ENCODE peak calls at places on chromosomes 5 and 9, in eight cellular contexts. W is mesenchymal stem cell; Q is colonic mucosa; C is effector memory CD4-positive, alpha-beta T cell; L is nephron progenitor cell; Y is activated CD4-positive, CD25-positive, alpha-beta regulatory T cell treated with anti-CD3 and anti-CD28 coated beads, Interleukin-2, amount 50 U/mL, for 16 hours; T is IMR-90; A is HepG2. B is an unnamed sample.

GRCh38 chr9:130630091-130630450 is 34.3 kb upstream of the PRDM12 start:
- DNase-seq in W (no peak), Q (no peak), C (no peak), L (no peak), Y (no peak), T (no peak), A (no peak), B (no peak)

GRCh38 chr5:170097934-170098333 is 7.8 kb upstream of the FOXI1 start:
- DNase-seq in W (no peak), Q (no peak), C (no peak), L (no peak), Y (no peak), T (no peak), A (no peak), B (no peak)

GRCh38 chr5:33936004-33936380 is 194 bp upstream of the RXFP3 start:
- DNase-seq in W (peak; percentile 72), Q (peak; percentile 31), C (no peak), L (peak; percentile 96), Y (no peak), T (peak; percentile 54), A (no peak), B (peak; percentile 6)

GRCh38 chr5:174951151-174951780 is 226.9 kb downstream of the MSX2 start:
- DNase-seq in W (peak; percentile 41), Q (peak; percentile 53), C (no peak), L (peak; percentile 68), Y (peak; percentile 20), T (peak; percentile 80), A (peak; percentile 71), B (peak; percentile 56)

GRCh38 chr5:159331099-159331973 is 1.0 kb upstream of the IL12B start:
- DNase-seq in W (peak; percentile 31), Q (peak; percentile 83), C (peak; percentile 49), L (peak; percentile 88), Y (peak; percentile 48), T (peak; percentile 19), A (no peak), B (peak; percentile 34)

GRCh38 chr5:9301200-9301599 is 244.7 kb downstream of the SEMA5A start:
- DNase-seq in W (no peak), Q (no peak), C (no peak), L (no peak), Y (no peak), T (no peak), A (no peak), B (no peak)

GRCh38 chr5:141623197-141623596 is 4.4 kb upstream of the DIAPH1 start:
- DNase-seq in W (no peak), Q (no peak), C (no peak), L (no peak), Y (no peak), T (no peak), A (no peak), B (no peak)

GRCh38 chr5:156755421-156756087 is 94.5 kb upstream of the PPP1R2B start:
- DNase-seq in W (no peak), Q (no peak), C (no peak), L (no peak), Y (no peak), T (peak; percentile 24), A (no peak), B (no peak)

GRCh38 chr9:15505927-15506326 is 4.8 kb downstream of the PSIP1 start:
- DNase-seq in W (no peak), Q (no peak), C (no peak), L (no peak), Y (no peak), T (no peak), A (no peak), B (no peak)

GRCh38 chr5:130652178-130652577 is 512.9 kb downstream of the HINT1 start:
- DNase-seq in W (peak; percentile 84), Q (no peak), C (no peak), L (no peak), Y (no peak), T (no peak), A (no peak), B (no peak)

GRCh38 chr5:156949424-156949823 is 13.6 kb downstream of the TIMD4 start:
- DNase-seq in W (no peak), Q (no peak), C (no peak), L (no peak), Y (no peak), T (no peak), A (no peak), B (no peak)

GRCh38 chr5:114361724-114362196 is at the start of gene KCNN2:
- DNase-seq in W (peak; percentile 75), Q (peak; percentile 86), C (no peak), L (peak; percentile 77), Y (no peak), T (peak; percentile 92), A (peak; percentile 23), B (peak; percentile 67)

GRCh38 chr5:176534640-176535039 is 2.6 kb downstream of the RNF44 start:
- DNase-seq in W (no peak), Q (peak; percentile 56), C (no peak), L (no peak), Y (no peak), T (no peak), A (no peak), B (no peak)

GRCh38 chr9:84301851-84302250 is 38.7 kb downstream of the SLC28A3 start:
- DNase-seq in W (no peak), Q (no peak), C (no peak), L (no peak), Y (no peak), T (peak; percentile 52), A (no peak), B (no peak)

GRCh38 chr5:170541146-170541769 is 37.4 kb downstream of the KCNIP1 start:
- DNase-seq in W (no peak), Q (no peak), C (no peak), L (no peak), Y (no peak), T (no peak), A (no peak), B (no peak)

GRCh38 chr5:172827843-172828242 is 6.2 kb upstream of the ERGIC1 start:
- DNase-seq in W (no peak), Q (no peak), C (no peak), L (no peak), Y (no peak), T (no peak), A (no peak), B (no peak)

GRCh38 chr5:565782-566445 is 41.7 kb upstream of the SLC9A3 start:
- DNase-seq in W (no peak), Q (peak; percentile 45), C (no peak), L (no peak), Y (no peak), T (peak; percentile 41), A (no peak), B (no peak)

GRCh38 chr9:133731876-133732321 is 6.3 kb downstream of the SARDH start:
- DNase-seq in W (peak; percentile 43), Q (no peak), C (no peak), L (peak; percentile 57), Y (no peak), T (peak; percentile 47), A (peak; percentile 60), B (peak; percentile 70)

GRCh38 chr5:96788112-96788749 is 19.5 kb downstream of the ERAP1 start:
- DNase-seq in W (peak; percentile 77), Q (no peak), C (no peak), L (no peak), Y (no peak), T (peak; percentile 17), A (no peak), B (no peak)

GRCh38 chr5:127936439-127936972 is 147.1 kb upstream of the SLC12A2 start:
- DNase-seq in W (no peak), Q (no peak), C (peak; percentile 0), L (no peak), Y (no peak), T (no peak), A (no peak), B (no peak)

GRCh38 chr5:159174511-159175168 is 34.7 kb downstream of the RNF145 start:
- DNase-seq in W (peak; percentile 49), Q (no peak), C (no peak), L (no peak), Y (no peak), T (peak; percentile 56), A (no peak), B (no peak)

GRCh38 chr5:113235884-113236283 is 198.9 kb downstream of the TSSK1B start:
- DNase-seq in W (no peak), Q (no peak), C (no peak), L (no peak), Y (no peak), T (no peak), A (no peak), B (no peak)